ENCODE peak calls at places on chromosomes 13 and 19, in five cellular contexts. L, O, H, D and G are unnamed samples.

GRCh38 chr19:29945017-29945416 is 3.0 kb downstream of the URI1 start:
- DNase-seq in D (no peak), L (no peak), O (no peak), H (no peak), G (no peak)

GRCh38 chr13:99178636-99179035 is 22.0 kb upstream of the UBAC2 start:
- DNase-seq in D (no peak), H (no peak), O (no peak), L (no peak), G (peak)

GRCh38 chr13:59439776-59440428 is 723.8 kb downstream of the DIAPH3 start:
- DNase-seq in L (no peak), D (no peak), H (no peak), O (no peak), G (no peak)

GRCh38 chr13:66210677-66211076 is 1019.5 kb downstream of the PCDH9 start:
- DNase-seq in D (no peak), L (peak), H (no peak), O (peak), G (peak)

GRCh38 chr19:53864308-53864836 is 3.3 kb upstream of the MYADM start:
- DNase-seq in D (no peak), O (no peak), L (peak), H (peak), G (no peak)

GRCh38 chr13:114127473-114128347 is 4.7 kb downstream of the RASA3 start:
- DNase-seq in L (no peak), D (no peak), H (no peak), O (no peak), G (no peak)

GRCh38 chr13:52414963-52415362 is 9.0 kb upstream of the THSD1 start:
- DNase-seq in H (no peak), L (no peak), O (peak), D (no peak), G (peak)

GRCh38 chr19:51783373-51783772 is 11.6 kb upstream of the FPR3 start:
- DNase-seq in L (no peak), H (peak), O (no peak), D (no peak), G (peak)

GRCh38 chr19:4624301-4624700 is 15.0 kb upstream of the TNFAIP8L1 start:
- DNase-seq in O (no peak), L (no peak), H (no peak), D (no peak), G (no peak)

GRCh38 chr13:99320693-99321481 is 13.7 kb upstream of the GPR183 start:
- DNase-seq in D (no peak), L (no peak), H (no peak), O (peak), G (peak)

GRCh38 chr13:101157261-101157660 is 259.0 kb downstream of the NALCN start:
- DNase-seq in D (no peak), H (no peak), O (no peak), L (no peak), G (no peak)

GRCh38 chr13:45370922-45371406 is 30.0 kb upstream of the TPT1 start:
- DNase-seq in L (peak), H (no peak), D (peak), O (peak), G (peak)

GRCh38 chr13:91546865-91547264 is 148.4 kb downstream of the GPC5 start:
- DNase-seq in L (no peak), H (no peak), O (no peak), D (no peak), G (no peak)

GRCh38 chr19:42207767-42208259 is 9.7 kb downstream of the DEDD2 start:
- DNase-seq in O (peak), L (peak), D (no peak), H (no peak), G (peak)

GRCh38 chr13:51764184-51765141 is 39.5 kb downstream of the DHRS12 start:
- DNase-seq in O (peak), D (peak), L (peak), H (peak), G (peak)

GRCh38 chr13:77042566-77043177 is 15.7 kb upstream of the FBXL3 start:
- DNase-seq in O (no peak), L (no peak), D (no peak), H (no peak), G (no peak)

GRCh38 chr13:33953781-33954180 is 135.8 kb downstream of the RFC3 start:
- DNase-seq in H (no peak), D (no peak), O (no peak), L (no peak), G (peak)

GRCh38 chr13:109651854-109652253 is 134.5 kb downstream of the IRS2 start:
- DNase-seq in H (no peak), D (no peak), O (no peak), L (no peak), G (no peak)

GRCh38 chr19:13747098-13747453 is 17.2 kb upstream of the MRI1 start:
- DNase-seq in L (no peak), H (no peak), O (no peak), D (no peak), G (no peak)

GRCh38 chr13:86020350-86021002 is 221.3 kb upstream of the SLITRK6 start:
- DNase-seq in O (peak), H (no peak), L (no peak), D (no peak), G (peak)

GRCh38 chr13:37869756-37870488 is at the start of gene TRPC4:
- DNase-seq in H (peak), L (peak), D (peak), O (peak), G (peak)

GRCh38 chr13:98927954-98928927 is 49.6 kb downstream of the DOCK9 start:
- DNase-seq in L (no peak), D (no peak), H (peak), O (peak), G (peak)

GRCh38 chr19:51002542-51003311 is 1.3 kb upstream of the KLK8 start:
- DNase-seq in L (peak), H (no peak), D (no peak), O (no peak), G (no peak)

GRCh38 chr13:43271152-43271551 is 247.8 kb downstream of the DNAJC15 start:
- DNase-seq in D (no peak), O (no peak), H (no peak), L (no peak), G (no peak)

GRCh38 chr13:110306960-110307696 is at the start of the genes COL4A1 and COL4A2:
- DNase-seq in D (peak), L (no peak), H (no peak), O (peak), G (peak)

GRCh38 chr19:15025237-15025636 is 24.0 kb upstream of the CASP14 start:
- DNase-seq in O (no peak), L (peak), H (peak), D (no peak), G (no peak)

GRCh38 chr19:13995878-13996765 is 10.0 kb downstream of the RFX1 start:
- DNase-seq in O (no peak), D (peak), L (no peak), H (no peak), G (no peak)

GRCh38 chr13:49319555-49320350 is 72.0 kb downstream of the CDADC1 start:
- DNase-seq in D (no peak), H (no peak), O (no peak), L (no peak), G (peak)

GRCh38 chr19:29516358-29516725 is 9.5 kb upstream of the VSTM2B start:
- DNase-seq in H (no peak), O (no peak), L (no peak), D (no peak), G (no peak)

GRCh38 chr19:55481148-55482127 is 3.5 kb upstream of the NAT14 start:
- DNase-seq in H (no peak), D (no peak), O (no peak), L (no peak), G (no peak)

GRCh38 chr13:112592181-112592580 is 4.2 kb upstream of the TUBGCP3 start:
- DNase-seq in D (no peak), O (no peak), L (no peak), H (no peak), G (no peak)

DNA sequence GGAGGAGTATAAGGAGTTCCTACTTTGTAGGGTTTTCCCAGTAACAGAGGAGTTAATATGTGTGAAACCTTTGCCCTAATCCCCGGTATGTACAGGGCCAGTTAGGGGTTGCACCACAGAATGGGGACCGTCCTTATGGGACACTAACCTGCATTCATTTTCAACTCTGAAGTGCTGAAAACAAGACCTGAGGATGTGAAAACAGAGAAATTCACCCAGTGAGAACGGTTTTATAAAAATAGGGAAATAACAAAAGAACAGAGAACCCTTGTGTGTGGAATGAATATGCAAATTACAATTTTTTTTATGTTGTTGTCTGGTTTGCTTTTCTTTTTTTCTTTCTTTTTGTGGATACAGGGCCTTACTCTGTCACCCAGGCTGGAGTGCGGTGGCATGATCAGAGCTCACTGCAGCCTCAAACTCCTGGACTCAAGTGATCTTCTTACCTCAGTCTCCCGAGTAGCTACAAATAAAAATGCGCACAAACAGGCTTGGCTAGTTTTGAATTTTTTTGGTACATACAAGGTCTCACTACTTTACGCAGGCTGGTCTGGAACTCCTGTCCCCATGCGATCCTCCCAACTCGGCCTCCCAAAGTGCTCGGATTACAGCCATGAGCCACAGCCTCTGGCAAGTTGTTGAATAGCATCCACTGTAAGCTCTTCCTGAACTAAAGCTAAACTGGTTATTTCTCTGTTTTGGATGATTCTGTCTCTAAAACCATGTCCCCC is 10.6 kb downstream of the CLC start:
- DNase-seq in O (no peak), H (no peak), D (no peak), L (no peak), G (no peak)
- TF ChIP-seq CTCF in O (no peak), H (no peak), D (no peak), L (no peak), G (no peak)

GRCh38 chr19:46132508-46133100 is 8.1 kb upstream of the IGFL3 start:
- DNase-seq in L (no peak), D (no peak), O (no peak), H (no peak), G (no peak)
- H3K4me3 ChIP-seq in L (no peak), D (no peak), O (peak), H (no peak), G (no peak)

GRCh38 chr19:8525401-8525684 is 11.4 kb upstream of the ZNF414 start:
- DNase-seq in O (no peak), L (no peak), H (no peak), D (no peak), G (no peak)
- TF ChIP-seq CTCF in O (peak), L (no peak), H (peak), D (peak), G (peak)

DNA sequence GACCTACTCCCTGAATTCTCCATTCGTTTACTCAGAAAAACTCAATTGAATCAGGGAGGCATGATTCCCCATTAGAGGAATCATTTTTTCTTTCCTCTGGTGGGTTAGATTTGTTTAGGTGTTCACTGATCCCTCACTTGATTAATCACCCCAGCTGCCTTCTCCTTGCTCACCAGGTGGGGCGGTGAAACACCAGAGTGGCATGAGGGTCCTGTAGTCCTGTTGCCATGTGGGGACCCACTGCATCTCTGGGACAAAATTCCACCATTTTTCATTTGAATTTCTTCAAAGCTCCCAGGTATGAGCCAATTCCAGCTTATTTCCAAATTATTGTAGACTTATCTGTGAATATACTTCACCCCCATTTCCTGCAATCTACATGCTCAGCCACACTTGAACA is 462.7 kb upstream of the ZNF507 start:
- DNase-seq in O (no peak), D (no peak), L (no peak), H (no peak), G (no peak)
- H3K4me3 ChIP-seq in O (no peak), D (no peak), L (no peak), H (no peak), G (no peak)

GRCh38 chr19:16751701-16752100 is 32.1 kb downstream of the NWD1 start:
- DNase-seq in O (no peak), L (no peak), D (no peak), H (no peak), G (no peak)
- TF ChIP-seq CTCF in O (no peak), L (no peak), D (no peak), H (no peak), G (no peak)